ENCODE peak calls at places on chromosome 6, in seven cellular contexts. V, O, R, D, M, N and Q are unnamed samples.

GRCh38 chr6:134421496-134421895 is 103.6 kb upstream of the SGK1 start:
- DNase-seq in V (no peak), O (no peak), R (no peak), D (no peak), M (no peak), N (no peak), Q (no peak)

GRCh38 chr6:167781066-167781767 is 45.5 kb upstream of the AFDN start:
- DNase-seq in V (no peak), O (no peak), R (no peak), D (no peak), M (no peak), N (no peak), Q (no peak)

GRCh38 chr6:43489277-43490072 is 12.1 kb downstream of the TJAP1 start:
- DNase-seq in V (no peak), O (no peak), R (no peak), D (no peak), M (no peak), N (no peak), Q (no peak)

GRCh38 chr6:134299236-134299635 is 18.7 kb downstream of the SGK1 start:
- DNase-seq in V (no peak), O (no peak), R (no peak), D (no peak), M (no peak), N (no peak), Q (no peak)

GRCh38 chr6:36577298-36577697 is 16.9 kb upstream of the SRSF3 start:
- DNase-seq in V (no peak), O (peak), R (no peak), D (no peak), M (no peak), N (no peak), Q (no peak)

GRCh38 chr6:153162172-153162571 is 31.1 kb upstream of the RGS17 start:
- DNase-seq in V (no peak), O (no peak), R (no peak), D (no peak), M (no peak), N (no peak), Q (no peak)

GRCh38 chr6:2229742-2230141 is 15.7 kb downstream of the GMDS start:
- DNase-seq in V (no peak), O (peak), R (no peak), D (no peak), M (no peak), N (no peak), Q (no peak)

GRCh38 chr6:154984146-154984545 is 11.0 kb upstream of the TIAM2 start:
- DNase-seq in V (no peak), O (no peak), R (no peak), D (no peak), M (no peak), N (no peak), Q (no peak)

GRCh38 chr6:137271245-137272183 is 52.3 kb upstream of the IFNGR1 start:
- DNase-seq in V (no peak), O (peak), R (no peak), D (no peak), M (no peak), N (no peak), Q (no peak)

GRCh38 chr6:126337323-126337722 is 2.6 kb upstream of the CENPW start:
- DNase-seq in V (no peak), O (no peak), R (no peak), D (no peak), M (no peak), N (no peak), Q (no peak)

GRCh38 chr6:57024775-57025174 is 21.7 kb upstream of the KIAA1586 start:
- DNase-seq in V (no peak), O (no peak), R (no peak), D (no peak), M (no peak), N (no peak), Q (no peak)

GRCh38 chr6:39867592-39867991 is 66.7 kb downstream of the MOCS1 start:
- DNase-seq in V (no peak), O (peak), R (no peak), D (no peak), M (no peak), N (no peak), Q (no peak)

GRCh38 chr6:32081168-32081624 is 27.9 kb downstream of the TNXB start:
- DNase-seq in V (no peak), O (no peak), R (peak), D (no peak), M (no peak), N (no peak), Q (peak)

GRCh38 chr6:130575971-130576370 is 210.2 kb downstream of the TMEM200A start:
- DNase-seq in V (no peak), O (no peak), R (no peak), D (no peak), M (no peak), N (no peak), Q (no peak)

GRCh38 chr6:152070556-152070955 is 263.1 kb downstream of the ESR1 start:
- DNase-seq in V (no peak), O (no peak), R (no peak), D (no peak), M (no peak), N (no peak), Q (no peak)

GRCh38 chr6:88922775-88923548 is 40.5 kb downstream of the RNGTT start:
- DNase-seq in V (no peak), O (no peak), R (no peak), D (no peak), M (no peak), N (no peak), Q (no peak)

GRCh38 chr6:31791324-31792089 is 4.0 kb downstream of the VARS1 start:
- DNase-seq in V (no peak), O (peak), R (no peak), D (no peak), M (no peak), N (peak), Q (peak)

GRCh38 chr6:2103644-2104523 is 141.5 kb downstream of the GMDS start:
- DNase-seq in V (no peak), O (peak), R (no peak), D (no peak), M (no peak), N (peak), Q (no peak)

GRCh38 chr6:29946380-29946779 is 4.0 kb downstream of the HLA-A start:
- DNase-seq in V (no peak), O (no peak), R (no peak), D (no peak), M (no peak), N (no peak), Q (no peak)

GRCh38 chr6:145756170-145756662 is 20.9 kb upstream of the EPM2A start:
- DNase-seq in V (no peak), O (no peak), R (peak), D (no peak), M (no peak), N (no peak), Q (peak)

GRCh38 chr6:39225946-39226437 is 3.3 kb downstream of the KCNK5 start:
- DNase-seq in V (peak), O (no peak), R (no peak), D (no peak), M (no peak), N (no peak), Q (no peak)

GRCh38 chr6:145137425-145137824 is 597.9 kb downstream of the EPM2A start:
- DNase-seq in V (no peak), O (no peak), R (no peak), D (no peak), M (no peak), N (no peak), Q (no peak)

GRCh38 chr6:19444481-19444880 is 392.7 kb upstream of the ID4 start:
- DNase-seq in V (no peak), O (no peak), R (no peak), D (no peak), M (no peak), N (no peak), Q (no peak)

GRCh38 chr6:132041706-132042105 is 90.5 kb upstream of the CCN2 start:
- DNase-seq in V (no peak), O (no peak), R (no peak), D (no peak), M (no peak), N (no peak), Q (no peak)

GRCh38 chr6:101614774-101615173 is 221.3 kb downstream of the GRIK2 start:
- DNase-seq in V (no peak), O (peak), R (no peak), D (no peak), M (no peak), N (no peak), Q (no peak)

GRCh38 chr6:20711518-20711917 is 177.3 kb downstream of the CDKAL1 start:
- DNase-seq in V (no peak), O (no peak), R (no peak), D (no peak), M (no peak), N (no peak), Q (no peak)

GRCh38 chr6:11702039-11702795 is 76.4 kb downstream of the ADTRP start:
- DNase-seq in V (no peak), O (no peak), R (no peak), D (no peak), M (no peak), N (no peak), Q (no peak)

GRCh38 chr6:44049989-44050871 is 77.0 kb downstream of the MRPL14 start:
- DNase-seq in V (no peak), O (no peak), R (no peak), D (no peak), M (no peak), N (no peak), Q (no peak)

GRCh38 chr6:37713529-37714119 is 15.9 kb upstream of the MDGA1 start:
- DNase-seq in V (no peak), O (no peak), R (no peak), D (no peak), M (no peak), N (no peak), Q (no peak)

GRCh38 chr6:10482636-10483257 is 38.4 kb upstream of the GCNT2 start:
- DNase-seq in V (no peak), O (no peak), R (no peak), D (no peak), M (no peak), N (no peak), Q (no peak)